ENCODE peak calls at places on chromosomes 16 and 17, in eight cellular contexts. F, S, U, C, T, P, Q and Y are unnamed samples.

GRCh38 chr16:82761236-82761635 is 134.5 kb downstream of the CDH13 start:
- DNase-seq in F (no peak), S (no peak), U (peak), C (no peak), T (no peak), P (no peak), Q (no peak), Y (no peak)

GRCh38 chr16:873243-873661 is 72.7 kb upstream of the GNG13 start:
- DNase-seq in F (no peak), S (peak), U (peak), C (no peak), T (no peak), P (no peak), Q (no peak), Y (no peak)

GRCh38 chr17:79974786-79975497 is 60.7 kb downstream of the TBC1D16 start:
- DNase-seq in F (no peak), S (peak), U (no peak), C (no peak), T (peak), P (no peak), Q (no peak), Y (no peak)

GRCh38 chr16:57091990-57092785 is at the start of gene CPNE2:
- DNase-seq in F (peak), S (peak), U (peak), C (peak), T (peak), P (no peak), Q (peak), Y (peak)

GRCh38 chr16:937723-938122 is 33.1 kb downstream of the LMF1 start:
- DNase-seq in F (no peak), S (no peak), U (peak), C (no peak), T (no peak), P (no peak), Q (no peak), Y (no peak)

GRCh38 chr16:86093801-86094750 is 195.1 kb downstream of the IRF8 start:
- DNase-seq in F (no peak), S (no peak), U (no peak), C (no peak), T (no peak), P (no peak), Q (peak), Y (no peak)

GRCh38 chr17:36935681-36936454 is 1.4 kb upstream of the LHX1 start:
- DNase-seq in F (peak), S (no peak), U (no peak), C (no peak), T (no peak), P (no peak), Q (peak), Y (no peak)

GRCh38 chr17:36463916-36464764 is 22.3 kb upstream of the ZNHIT3 start:
- DNase-seq in F (peak), S (peak), U (peak), C (peak), T (peak), P (peak), Q (peak), Y (no peak)

GRCh38 chr17:44604149-44605115 is 47.1 kb downstream of the FZD2 start:
- DNase-seq in F (no peak), S (no peak), U (no peak), C (no peak), T (no peak), P (no peak), Q (no peak), Y (no peak)

GRCh38 chr16:67431077-67431804 is at the start of gene HSD11B2:
- DNase-seq in F (peak), S (no peak), U (no peak), C (no peak), T (peak), P (peak), Q (peak), Y (no peak)

GRCh38 chr16:1787322-1788094 is 4.7 kb downstream of the NUBP2 start:
- DNase-seq in F (no peak), S (peak), U (no peak), C (no peak), T (no peak), P (no peak), Q (peak), Y (no peak)

GRCh38 chr17:39177256-39177655 is 11.3 kb upstream of the ARL5C start:
- DNase-seq in F (no peak), S (no peak), U (no peak), C (no peak), T (no peak), P (peak), Q (no peak), Y (no peak)

GRCh38 chr17:83179811-83180210 is 100.4 kb downstream of the METRNL start:
- DNase-seq in F (no peak), S (no peak), U (no peak), C (no peak), T (no peak), P (no peak), Q (no peak), Y (no peak)

GRCh38 chr17:74745548-74746177 is 2.8 kb upstream of the NHERF1 start:
- DNase-seq in F (no peak), S (peak), U (no peak), C (no peak), T (no peak), P (no peak), Q (peak), Y (no peak)

GRCh38 chr16:73846292-73846849 is 450.2 kb upstream of the PSMD7 start:
- DNase-seq in F (no peak), S (no peak), U (no peak), C (no peak), T (no peak), P (no peak), Q (no peak), Y (no peak)

GRCh38 chr17:1078831-1079561 is 82.1 kb downstream of the TIMM22 start:
- DNase-seq in F (no peak), S (no peak), U (peak), C (no peak), T (no peak), P (no peak), Q (peak), Y (no peak)

GRCh38 chr16:57867000-57867561 is 64.8 kb upstream of the KIFC3 start:
- DNase-seq in F (no peak), S (no peak), U (no peak), C (no peak), T (no peak), P (no peak), Q (no peak), Y (no peak)

GRCh38 chr16:27828671-27829070 is 234.8 kb downstream of the GSG1L start:
- DNase-seq in F (no peak), S (no peak), U (no peak), C (no peak), T (no peak), P (no peak), Q (no peak), Y (no peak)

GRCh38 chr17:59093702-59094231 is 12.9 kb downstream of the TRIM37 start:
- DNase-seq in F (no peak), S (no peak), U (peak), C (no peak), T (no peak), P (no peak), Q (peak), Y (no peak)
- TF ChIP-seq CTCF in F (no peak), S (no peak), U (no peak), C (no peak), T (no peak), P (no peak), Q (no peak), Y (no peak)

DNA sequence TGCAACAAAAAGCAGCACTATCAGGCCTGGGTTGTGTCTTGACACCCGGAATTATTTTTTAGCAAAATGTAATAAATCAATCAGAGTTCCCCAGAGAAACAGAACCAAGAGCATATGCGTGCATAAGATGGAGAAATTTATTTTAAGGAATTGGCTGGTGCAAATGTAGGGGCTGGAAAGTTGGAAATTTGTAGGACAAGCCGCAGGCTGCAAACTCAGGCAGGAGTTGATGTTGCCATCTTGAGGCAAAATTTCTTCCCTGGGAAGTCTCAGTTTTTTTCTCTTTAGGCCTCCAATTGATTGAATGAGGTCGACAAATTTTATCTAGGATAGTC is 158.9 kb upstream of the FAM20A start:
- DNase-seq in F (no peak), S (no peak), U (no peak), C (no peak), T (no peak), P (no peak), Q (no peak), Y (no peak)
- TF ChIP-seq CTCF in F (no peak), S (no peak), U (no peak), C (no peak), T (no peak), P (no peak), Q (no peak), Y (peak)

GRCh38 chr17:14803781-14804180 is 461.3 kb downstream of the PMP22 start:
- DNase-seq in F (no peak), S (no peak), U (no peak), C (no peak), T (no peak), P (no peak), Q (no peak), Y (no peak)

GRCh38 chr17:14808425-14808824 is 456.7 kb downstream of the PMP22 start:
- DNase-seq in F (no peak), S (no peak), U (no peak), C (no peak), T (no peak), P (no peak), Q (no peak), Y (no peak)

DNA sequence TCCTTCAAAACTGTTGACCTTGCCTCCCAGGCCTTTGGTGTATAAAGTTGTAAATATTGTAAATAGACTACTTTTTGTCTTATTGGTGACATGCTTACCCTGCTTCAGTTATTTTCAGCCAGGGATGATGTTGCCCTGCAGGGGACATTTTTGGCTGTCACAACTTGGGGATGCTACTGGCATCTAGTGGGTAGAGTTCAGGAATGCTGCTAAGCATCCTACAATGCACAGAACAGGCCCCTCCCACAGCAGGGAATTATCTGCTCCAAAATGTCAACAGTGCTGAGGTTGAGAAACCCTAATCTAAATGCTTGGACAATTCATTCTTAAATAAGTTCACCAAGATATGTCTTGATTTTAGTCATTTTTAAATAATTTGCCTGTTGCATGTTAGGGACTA is 459.8 kb downstream of the PMP22 start:
- DNase-seq in F (no peak), S (no peak), U (no peak), C (no peak), T (no peak), P (no peak), Q (no peak), Y (peak)
- TF ChIP-seq CTCF in F (no peak), S (no peak), U (no peak), C (no peak), T (no peak), P (no peak), Q (no peak), Y (peak)

DNA sequence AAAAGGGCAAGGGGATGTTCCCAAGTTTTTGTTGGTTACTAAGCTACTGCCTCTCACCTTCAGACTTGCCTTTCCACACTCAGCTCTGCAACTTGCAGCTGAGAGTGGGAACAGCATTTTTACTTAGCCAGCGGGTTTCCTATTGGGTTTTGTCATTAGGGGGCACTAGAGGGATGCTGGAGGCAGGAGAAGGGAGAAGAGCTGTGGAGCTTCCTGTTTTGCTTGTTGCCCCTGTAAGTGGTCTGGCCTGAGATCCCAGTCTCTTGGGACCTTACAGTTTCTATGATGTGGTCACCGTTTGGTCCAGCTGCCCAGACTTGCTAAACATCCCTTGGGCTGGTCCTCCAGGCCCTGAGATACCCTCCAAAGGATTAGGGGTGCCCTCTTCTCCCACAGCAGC is 209.6 kb upstream of the NLRP1 start:
- DNase-seq in F (no peak), S (no peak), U (no peak), C (no peak), T (peak), P (no peak), Q (no peak), Y (no peak)
- TF ChIP-seq CTCF in F (no peak), S (no peak), U (no peak), C (no peak), T (no peak), P (peak), Q (no peak), Y (peak)

DNA sequence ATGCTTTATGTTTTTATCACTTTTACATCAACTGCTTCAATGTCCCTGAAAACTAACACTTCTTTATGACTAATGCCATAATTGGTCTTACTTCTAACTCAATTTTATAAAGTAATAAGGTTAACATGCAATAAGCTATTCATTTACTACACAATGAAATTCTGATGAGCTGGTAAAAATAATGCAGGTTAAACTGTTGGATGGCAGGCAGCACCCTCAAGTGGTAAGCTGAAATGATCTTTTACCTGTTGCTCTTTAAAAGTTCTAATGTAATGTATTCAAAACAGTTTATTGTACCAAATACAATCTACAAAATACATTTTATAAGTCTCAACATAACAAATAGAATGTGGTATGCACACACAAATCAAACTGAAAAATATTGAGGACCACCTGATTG is 1280.3 kb downstream of the CDH8 start:
- DNase-seq in F (no peak), S (no peak), U (no peak), C (no peak), T (no peak), P (no peak), Q (no peak), Y (no peak)
- TF ChIP-seq CTCF in F (no peak), S (no peak), U (peak), C (no peak), T (no peak), P (no peak), Q (no peak), Y (peak)

GRCh38 chr17:64236827-64237403 is 26.1 kb downstream of the TEX2 start:
- DNase-seq in F (no peak), S (no peak), U (no peak), C (no peak), T (peak), P (peak), Q (no peak), Y (no peak)
- TF ChIP-seq CTCF in F (no peak), S (peak), U (no peak), C (no peak), T (peak), P (no peak), Q (no peak), Y (peak)

GRCh38 chr17:4968916-4969550 is 1.4 kb upstream of the SPAG7 start:
- DNase-seq in F (no peak), S (no peak), U (peak), C (no peak), T (no peak), P (no peak), Q (no peak), Y (no peak)

GRCh38 chr17:4967539-4968165 is at the start of gene SPAG7:
- DNase-seq in F (peak), S (peak), U (peak), C (peak), T (peak), P (peak), Q (peak), Y (peak)

GRCh38 chr17:4970273-4970672 is 2.7 kb upstream of the SPAG7 start:
- DNase-seq in F (no peak), S (no peak), U (no peak), C (no peak), T (no peak), P (no peak), Q (no peak), Y (no peak)

GRCh38 chr17:4968166-4968915 is 724 bp upstream of the SPAG7 start:
- DNase-seq in F (no peak), S (no peak), U (no peak), C (peak), T (peak), P (no peak), Q (no peak), Y (no peak)

GRCh38 chr17:4969551-4970231 is 2.1 kb upstream of the SPAG7 start:
- DNase-seq in F (no peak), S (no peak), U (no peak), C (no peak), T (no peak), P (no peak), Q (no peak), Y (no peak)
- TF ChIP-seq CTCF in F (no peak), S (no peak), U (no peak), C (no peak), T (no peak), P (no peak), Q (no peak), Y (no peak)

DNA sequence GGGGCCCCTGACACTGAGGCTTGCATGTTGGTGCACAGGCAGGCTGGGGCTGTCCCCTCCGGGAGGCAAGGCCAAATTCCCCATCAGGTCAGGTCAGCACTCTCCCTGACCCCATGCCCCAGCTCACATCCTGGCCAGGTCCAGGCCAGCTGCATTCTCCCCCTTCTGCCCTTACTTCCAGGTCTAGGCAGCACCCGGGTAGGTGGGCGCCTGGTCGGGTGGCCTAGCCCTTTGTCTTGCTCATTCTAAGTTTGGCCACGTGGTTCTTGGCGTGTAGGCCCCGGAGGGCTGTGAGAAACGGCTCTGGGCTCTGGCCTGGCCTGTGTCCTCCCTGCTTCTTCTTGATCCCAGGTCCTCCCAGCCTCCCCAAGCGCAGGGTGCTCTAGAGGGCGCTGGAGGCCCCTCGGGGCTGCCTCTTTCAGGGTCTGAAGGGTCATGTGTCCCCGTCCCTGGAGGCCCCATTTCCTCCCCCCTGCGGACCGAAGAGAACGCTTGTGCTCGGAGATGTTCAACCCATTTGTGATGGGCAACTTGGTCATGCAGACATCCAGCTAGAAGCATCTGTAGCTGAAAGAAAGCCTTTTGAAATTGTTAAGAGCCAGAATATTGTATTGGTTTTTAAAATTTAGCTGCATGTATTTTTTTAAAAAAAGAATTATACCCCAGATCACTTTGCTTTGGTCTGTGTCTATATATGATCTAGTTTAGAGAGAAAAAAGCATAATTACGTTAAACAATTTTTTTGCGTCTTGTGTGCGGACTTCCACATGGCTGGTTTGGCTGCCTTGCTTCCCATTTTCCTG is 6.7 kb downstream of the BAHCC1 start:
- DNase-seq in F (peak), S (no peak), U (peak), C (peak), T (no peak), P (no peak), Q (no peak), Y (peak)
- TF ChIP-seq CTCF in F (peak), S (no peak), U (peak), C (peak), T (no peak), P (no peak), Q (no peak), Y (peak)